ENCODE peak calls at places on chromosomes 7 and 10, in six cellular contexts. T is NCI-H774; D is Right ventricle myocardium inferior; F is NCI-H1417; I is nucleus accumbens; M is activated CD8-positive, alpha-beta memory T cell treated with anti-CD3 and anti-CD28 coated beads, Interleukin-2, amount 50 U/mL, for 4 hours. L is an unnamed sample.

GRCh38 chr10:93319855-93320254 is 162.3 kb downstream of the MYOF start:
- DNase-seq in M (no peak), T (peak; percentile 26), D (no peak), I (no peak), F (peak; percentile 18), L (no peak)

GRCh38 chr7:2242541-2243482 is 786 bp downstream of the NUDT1 start:
- DNase-seq in T (no peak), F (peak; percentile 62), I (no peak), D (no peak), M (no peak), L (no peak)

GRCh38 chr10:43231523-43232078 is 35.3 kb downstream of the RASGEF1A start:
- DNase-seq in F (no peak), M (peak; percentile 32), T (no peak), D (peak; percentile 67), I (no peak), L (peak; percentile 42)

GRCh38 chr10:114499120-114499519 is 94.8 kb upstream of the AFAP1L2 start:
- DNase-seq in D (no peak), I (no peak), F (no peak), T (no peak), M (no peak), L (no peak)

GRCh38 chr7:117250801-117251200 is 72.1 kb downstream of the WNT2 start:
- DNase-seq in T (no peak), F (no peak), M (no peak), I (no peak), D (no peak), L (no peak)

GRCh38 chr7:108091461-108091831 is 38.7 kb downstream of the LAMB4 start:
- DNase-seq in I (no peak), F (no peak), M (no peak), D (no peak), T (no peak), L (no peak)

GRCh38 chr7:47693161-47693740 is 111.3 kb upstream of the TNS3 start:
- DNase-seq in M (no peak), F (no peak), I (no peak), T (no peak), D (no peak), L (no peak)

GRCh38 chr10:112680586-112680985 is 233.6 kb downstream of the VTI1A start:
- DNase-seq in F (no peak), I (no peak), T (no peak), D (no peak), M (no peak), L (no peak)

GRCh38 chr10:11036424-11037011 is 18.8 kb downstream of the CELF2 start:
- DNase-seq in M (no peak), F (no peak), T (peak; percentile 2), D (no peak), I (no peak), L (no peak)

GRCh38 chr7:17781491-17782215 is 158.6 kb downstream of the SNX13 start:
- DNase-seq in F (no peak), D (no peak), I (no peak), M (no peak), T (no peak), L (no peak)

GRCh38 chr10:104218751-104219150 is 13.4 kb downstream of the CFAP43 start:
- DNase-seq in D (no peak), F (no peak), M (no peak), T (no peak), I (no peak), L (no peak)

GRCh38 chr7:902996-903395 is 26.6 kb downstream of the GET4 start:
- DNase-seq in I (no peak), F (no peak), D (no peak), M (no peak), T (no peak), L (no peak)

GRCh38 chr10:29714096-29714874 is 79.5 kb upstream of the SVIL start:
- DNase-seq in M (no peak), F (no peak), I (no peak), D (no peak), T (no peak), L (no peak)

GRCh38 chr10:16856567-16856966 is 39.3 kb upstream of the RSU1 start:
- DNase-seq in M (no peak), D (no peak), F (no peak), I (no peak), T (no peak), L (no peak)

GRCh38 chr10:48505394-48506112 is 99.3 kb downstream of the ARHGAP22 start:
- DNase-seq in F (no peak), M (no peak), D (no peak), T (no peak), I (no peak), L (no peak)

GRCh38 chr7:47225387-47226170 is 356.3 kb downstream of the TNS3 start:
- DNase-seq in D (no peak), M (no peak), I (no peak), T (no peak), F (no peak), L (no peak)

GRCh38 chr7:112108984-112109383 is 97.2 kb downstream of the DOCK4 start:
- DNase-seq in F (no peak), M (no peak), D (no peak), I (no peak), T (no peak), L (no peak)

GRCh38 chr7:100706672-100707311 is 871 bp downstream of the POP7 start:
- DNase-seq in I (no peak), F (no peak), T (no peak), D (peak; percentile 77), M (no peak), L (no peak)

GRCh38 chr7:100449190-100449795 is 13.0 kb upstream of the PPP1R35 start:
- DNase-seq in I (no peak), F (no peak), M (no peak), D (peak; percentile 43), T (no peak), L (no peak)

GRCh38 chr7:152176797-152177196 is 151.3 kb downstream of the GALNT11 start:
- DNase-seq in T (no peak), D (no peak), F (no peak), I (no peak), M (no peak), L (no peak)

GRCh38 chr7:85719981-85720963 is 533.4 kb upstream of the SEMA3D start:
- DNase-seq in I (no peak), M (no peak), F (peak; percentile 10), D (no peak), T (no peak), L (no peak)

GRCh38 chr7:108083980-108084379 is 46.2 kb downstream of the LAMB4 start:
- DNase-seq in D (no peak), I (no peak), M (no peak), F (no peak), T (no peak), L (no peak)

GRCh38 chr10:31599626-31600504 is 280.8 kb downstream of the ZEB1 start:
- DNase-seq in M (no peak), I (no peak), F (no peak), T (no peak), D (no peak), L (no peak)

GRCh38 chr10:98346847-98347246 is 68.1 kb downstream of the PYROXD2 start:
- DNase-seq in D (no peak), I (no peak), F (no peak), T (no peak), M (no peak), L (no peak)

GRCh38 chr10:110498982-110499795 is 1.5 kb downstream of the DUSP5 start:
- DNase-seq in I (no peak), F (no peak), D (no peak), M (no peak), T (no peak), L (no peak)

GRCh38 chr10:3527144-3527543 is 257.9 kb downstream of the KLF6 start:
- DNase-seq in M (no peak), I (no peak), F (no peak), T (no peak), D (no peak), L (no peak)

GRCh38 chr10:26407406-26407969 is 30.7 kb upstream of the APBB1IP start:
- DNase-seq in T (no peak), M (peak; percentile 17), D (no peak), I (no peak), F (peak; percentile 0), L (no peak)

GRCh38 chr10:31664803-31665202 is 263.8 kb downstream of the ARHGAP12 start:
- DNase-seq in F (no peak), T (no peak), I (no peak), M (no peak), D (no peak), L (no peak)

GRCh38 chr7:90430614-90431445 is 27.6 kb downstream of the CLDN12 start:
- DNase-seq in M (no peak), I (no peak), T (no peak), D (no peak), F (no peak), L (no peak)

GRCh38 chr10:16440396-16441105 is 3.7 kb downstream of the PTER start:
- DNase-seq in F (no peak), M (no peak), I (no peak), T (peak; percentile 45), D (no peak), L (no peak)

GRCh38 chr10:27450225-27450624 is 53.9 kb upstream of the RAB18 start:
- DNase-seq in F (no peak), D (no peak), I (no peak), M (no peak), T (no peak), L (no peak)

GRCh38 chr10:15836797-15837196 is 23.5 kb downstream of the MINDY3 start:
- DNase-seq in I (no peak), T (no peak), D (no peak), M (no peak), F (no peak), L (no peak)

GRCh38 chr10:133127291-133128125 is 32.5 kb upstream of the KNDC1 start:
- DNase-seq in M (peak; percentile 13), F (no peak), I (peak; percentile 51), D (no peak), T (no peak), L (peak; percentile 55)

GRCh38 chr7:7707756-7708310 is 10.6 kb downstream of the RPA3 start:
- DNase-seq in F (no peak), T (peak; percentile 15), M (no peak), I (no peak), D (no peak), L (no peak)

GRCh38 chr10:104344219-104344618 is 6.0 kb upstream of the ITPRIP start:
- DNase-seq in F (no peak), T (no peak), D (no peak), M (no peak), I (no peak), L (no peak)

GRCh38 chr7:156307193-156307592 is 333.4 kb upstream of the RNF32 start:
- DNase-seq in T (no peak), M (no peak), D (no peak), F (no peak), I (no peak), L (no peak)

GRCh38 chr7:51123322-51124021 is 193.1 kb downstream of the COBL start:
- DNase-seq in F (no peak), D (no peak), T (no peak), M (peak; percentile 31), I (peak; percentile 89), L (peak; percentile 70)

GRCh38 chr7:82044497-82045080 is 274.7 kb upstream of the HGF start:
- DNase-seq in M (no peak), I (peak; percentile 29), F (peak; percentile 58), D (no peak), T (peak; percentile 62), L (no peak)

GRCh38 chr7:2530076-2530967 is 10.7 kb downstream of the LFNG start:
- DNase-seq in I (no peak), D (peak; percentile 80), F (peak; percentile 66), M (peak; percentile 80), T (no peak), L (no peak)

GRCh38 chr7:30332549-30332948 is 48.2 kb downstream of the ZNRF2 start:
- DNase-seq in D (no peak), F (no peak), I (no peak), M (no peak), T (no peak), L (no peak)

L was measured in suprapubic skin.